ENCODE peak calls at places on chromosomes 12 and 14, in five cellular contexts. F, J, K, W and Q are unnamed samples.

GRCh38 chr14:35825968-35826217 is 245 bp upstream of the BRMS1L start:
- DNase-seq in F (no peak), J (no peak), K (no peak), W (no peak), Q (no peak)

GRCh38 chr12:53492188-53492587 is 7.1 kb downstream of the MAP3K12 start:
- DNase-seq in F (no peak), J (no peak), K (no peak), W (no peak), Q (no peak)

GRCh38 chr14:97387252-97387882 is 590.2 kb downstream of the VRK1 start:
- DNase-seq in F (no peak), J (no peak), K (no peak), W (no peak), Q (no peak)

GRCh38 chr14:26856832-26857508 is 259.1 kb upstream of the NOVA1 start:
- DNase-seq in F (no peak), J (no peak), K (no peak), W (no peak), Q (no peak)

GRCh38 chr12:65496617-65497016 is 218.1 kb downstream of the MSRB3 start:
- DNase-seq in F (no peak), J (no peak), K (no peak), W (no peak), Q (no peak)

GRCh38 chr12:96431067-96431466 is 30.8 kb upstream of the CDK17 start:
- DNase-seq in F (no peak), J (no peak), K (no peak), W (no peak), Q (no peak)

GRCh38 chr12:18443768-18444437 is 182.6 kb downstream of the PIK3C2G start:
- DNase-seq in F (no peak), J (no peak), K (peak), W (no peak), Q (no peak)

GRCh38 chr14:102140027-102140749 is 491 bp downstream of the WDR20 start:
- DNase-seq in F (peak), J (no peak), K (peak), W (peak), Q (peak)

GRCh38 chr14:99780690-99781089 is 12.5 kb upstream of the EML1 start:
- DNase-seq in F (no peak), J (no peak), K (no peak), W (no peak), Q (no peak)

GRCh38 chr12:13181375-13182070 is 15.0 kb upstream of the EMP1 start:
- DNase-seq in F (peak), J (no peak), K (no peak), W (no peak), Q (no peak)

GRCh38 chr14:60665178-60665555 is 15.9 kb upstream of the SIX1 start:
- DNase-seq in F (no peak), J (no peak), K (no peak), W (no peak), Q (no peak)

GRCh38 chr14:60350366-60350720 is 101.3 kb downstream of the PPM1A start:
- DNase-seq in F (no peak), J (no peak), K (no peak), W (no peak), Q (no peak)

GRCh38 chr12:56377310-56377988 is 14.8 kb upstream of the APOF start:
- DNase-seq in F (no peak), J (no peak), K (peak), W (no peak), Q (peak)

GRCh38 chr14:99028521-99028920 is 243.5 kb downstream of the BCL11B start:
- DNase-seq in F (peak), J (no peak), K (no peak), W (no peak), Q (no peak)

GRCh38 chr14:58082011-58082410 is 70.0 kb downstream of the ARMH4 start:
- DNase-seq in F (no peak), J (no peak), K (no peak), W (no peak), Q (peak)

GRCh38 chr12:63893170-63893569 is 48.7 kb downstream of the SRGAP1 start:
- DNase-seq in F (no peak), J (no peak), K (no peak), W (no peak), Q (no peak)

GRCh38 chr12:95216704-95217376 is 427 bp downstream of the FGD6 start:
- DNase-seq in F (peak), J (no peak), K (no peak), W (peak), Q (no peak)

GRCh38 chr12:57498143-57498524 is 10.3 kb downstream of the MARS1 start:
- DNase-seq in F (no peak), J (no peak), K (no peak), W (no peak), Q (no peak)
- TF ChIP-seq CTCF in F (no peak), J (no peak), K (peak), W (no peak), Q (no peak)

GRCh38 chr12:28869197-28869596 is 279.9 kb upstream of the FAR2 start:
- DNase-seq in F (no peak), J (peak), K (peak), W (no peak), Q (peak)

GRCh38 chr12:28870839-28871440 is 278.1 kb upstream of the FAR2 start:
- DNase-seq in F (no peak), J (no peak), K (peak), W (no peak), Q (no peak)

GRCh38 chr12:28876423-28876822 is 272.7 kb upstream of the FAR2 start:
- DNase-seq in F (no peak), J (no peak), K (no peak), W (no peak), Q (no peak)

GRCh38 chr12:28874758-28875157 is 274.3 kb upstream of the FAR2 start:
- DNase-seq in F (no peak), J (no peak), K (no peak), W (no peak), Q (no peak)

GRCh38 chr12:28872654-28873268 is 276.3 kb upstream of the FAR2 start:
- DNase-seq in F (no peak), J (no peak), K (peak), W (peak), Q (peak)
- TF ChIP-seq CTCF in F (no peak), J (peak), K (peak), W (peak), Q (peak)

DNA sequence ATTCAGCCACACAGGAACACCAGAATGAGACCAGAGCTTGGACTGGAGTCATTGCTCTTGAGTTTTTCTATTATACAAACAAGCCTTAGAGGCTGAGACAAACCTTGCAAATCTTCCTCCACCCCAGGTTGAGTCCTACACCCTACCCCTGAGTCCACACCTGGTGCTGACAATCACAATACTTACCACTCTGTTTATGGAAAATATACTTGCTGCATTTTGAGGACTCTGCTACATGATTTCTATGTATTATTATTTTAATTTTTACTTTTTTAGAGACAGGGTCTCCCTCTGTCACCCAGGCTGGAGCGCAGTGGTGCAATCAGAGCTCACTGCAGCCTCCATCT is 101.4 kb downstream of the EGLN3 start:
- DNase-seq in F (no peak), J (no peak), K (no peak), W (no peak), Q (no peak)
- TF ChIP-seq CTCF in F (no peak), J (no peak), K (no peak), W (no peak), Q (peak)

GRCh38 chr14:24241829-24242443 is 487 bp downstream of the TINF2 start:
- DNase-seq in F (peak), J (peak), K (peak), W (peak), Q (peak)
- TF ChIP-seq CTCF in F (peak), J (peak), K (peak), W (no peak), Q (peak)

DNA sequence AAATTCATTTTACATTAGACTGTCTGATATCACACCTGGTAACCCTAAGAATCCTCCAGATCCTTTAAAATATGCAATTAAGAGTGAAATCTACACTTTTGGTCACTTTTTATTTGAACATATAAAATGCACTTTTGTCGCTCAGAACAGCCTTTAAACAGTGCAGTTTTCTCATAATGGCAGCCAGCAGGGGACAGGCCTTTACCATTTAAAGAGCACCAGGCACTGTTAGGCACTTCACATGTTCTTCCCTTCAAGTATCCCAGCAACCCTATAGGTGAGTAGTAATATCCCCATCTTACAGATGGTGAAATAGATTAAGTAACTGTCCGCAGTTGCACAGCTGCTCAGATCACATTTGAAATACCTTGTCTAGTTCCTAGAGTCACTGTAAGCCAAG is 11.3 kb upstream of the SAMD4A start:
- DNase-seq in F (no peak), J (no peak), K (no peak), W (peak), Q (no peak)
- TF ChIP-seq CTCF in F (no peak), J (peak), K (no peak), W (peak), Q (no peak)

DNA sequence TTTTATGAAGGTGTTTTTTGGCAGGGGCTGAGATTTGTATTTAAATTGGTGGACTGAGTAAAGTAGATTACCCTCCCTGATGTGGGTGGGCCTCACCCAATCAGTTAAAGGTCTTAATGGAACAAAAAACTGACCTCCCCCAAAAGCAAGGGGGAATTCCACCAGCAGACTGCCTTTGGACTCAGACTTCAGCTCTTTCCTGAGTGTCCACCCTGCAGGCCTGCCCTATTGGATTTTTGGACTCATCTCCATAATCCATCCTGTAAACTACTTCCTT is 228.4 kb upstream of the CAND1 start:
- DNase-seq in F (no peak), J (no peak), K (no peak), W (no peak), Q (no peak)
- TF ChIP-seq CTCF in F (no peak), J (no peak), K (no peak), W (no peak), Q (no peak)

GRCh38 chr14:68978550-68978911 is 571 bp downstream of the ACTN1 start:
- DNase-seq in F (no peak), J (no peak), K (no peak), W (peak), Q (no peak)
- TF ChIP-seq CTCF in F (no peak), J (no peak), K (no peak), W (no peak), Q (no peak)